ENCODE peak calls at places on chromosomes 13 and 19, in nine cellular contexts. B is aorta, A is body of pancreas, M is HCT116, F is uterus, L is GM12878, V is heart right ventricle, J is cardiac muscle cell, X is fibroblast of lung. Z is an unnamed sample.

GRCh38 chr13:111022886-111023285 is 92.2 kb upstream of the ARHGEF7 start:
- DNase-seq in B (no peak), A (no peak), M (no peak), F (no peak), L (no peak), V (no peak), J (no peak), X (no peak), Z (no peak)

GRCh38 chr13:53004605-53005004 is 24.0 kb upstream of the OLFM4 start:
- DNase-seq in B (no peak), A (no peak), M (no peak), F (no peak), L (no peak), V (no peak), J (no peak), X (no peak), Z (no peak)

GRCh38 chr13:51797664-51798488 is 6.1 kb downstream of the DHRS12 start:
- DNase-seq in B (no peak), A (peak; percentile 92), M (peak; percentile 66), F (peak; percentile 65), L (no peak), V (no peak), J (peak; percentile 64), X (peak; percentile 58), Z (no peak)

GRCh38 chr19:51389143-51389542 is 1.2 kb downstream of the C19orf84 start:
- DNase-seq in B (no peak), A (no peak), M (no peak), F (no peak), L (no peak), V (no peak), J (no peak), X (no peak), Z (no peak)

GRCh38 chr19:38135150-38135998 is 88.6 kb downstream of the DPF1 start:
- DNase-seq in B (no peak), A (no peak), M (no peak), F (no peak), L (no peak), V (no peak), J (no peak), X (peak; percentile 11), Z (no peak)

GRCh38 chr19:43498233-43498830 is 6.2 kb downstream of the PHLDB3 start:
- DNase-seq in B (no peak), A (no peak), M (no peak), F (no peak), L (no peak), V (peak; percentile 45), J (no peak), X (no peak), Z (no peak)

GRCh38 chr19:4678881-4679379 is 8.8 kb upstream of the MYDGF start:
- DNase-seq in B (no peak), A (no peak), M (peak; percentile 51), F (peak; percentile 38), L (no peak), V (no peak), J (peak; percentile 59), X (peak; percentile 33), Z (peak; percentile 42)

GRCh38 chr13:23770428-23770827 is 118.8 kb downstream of the MIPEP start:
- DNase-seq in B (no peak), A (no peak), M (no peak), F (no peak), L (no peak), V (no peak), J (no peak), X (no peak), Z (no peak)

GRCh38 chr19:18170714-18171255 is 2.8 kb upstream of the IFI30 start:
- DNase-seq in B (peak; percentile 79), A (no peak), M (no peak), F (no peak), L (peak; percentile 90), V (no peak), J (no peak), X (no peak), Z (no peak)

GRCh38 chr19:18171605-18172327 is 1.8 kb upstream of the IFI30 start:
- DNase-seq in B (peak; percentile 62), A (no peak), M (no peak), F (no peak), L (no peak), V (no peak), J (no peak), X (no peak), Z (no peak)

GRCh38 chr19:18173572-18174294 is at the start of gene IFI30:
- DNase-seq in B (peak; percentile 90), A (peak; percentile 95), M (no peak), F (peak; percentile 71), L (peak; percentile 79), V (peak; percentile 65), J (peak; percentile 58), X (no peak), Z (peak; percentile 76)

GRCh38 chr19:18173054-18173571 is 500 bp upstream of the IFI30 start:
- DNase-seq in B (peak; percentile 93), A (no peak), M (no peak), F (peak; percentile 40), L (no peak), V (no peak), J (no peak), X (no peak), Z (peak; percentile 73)

DNA sequence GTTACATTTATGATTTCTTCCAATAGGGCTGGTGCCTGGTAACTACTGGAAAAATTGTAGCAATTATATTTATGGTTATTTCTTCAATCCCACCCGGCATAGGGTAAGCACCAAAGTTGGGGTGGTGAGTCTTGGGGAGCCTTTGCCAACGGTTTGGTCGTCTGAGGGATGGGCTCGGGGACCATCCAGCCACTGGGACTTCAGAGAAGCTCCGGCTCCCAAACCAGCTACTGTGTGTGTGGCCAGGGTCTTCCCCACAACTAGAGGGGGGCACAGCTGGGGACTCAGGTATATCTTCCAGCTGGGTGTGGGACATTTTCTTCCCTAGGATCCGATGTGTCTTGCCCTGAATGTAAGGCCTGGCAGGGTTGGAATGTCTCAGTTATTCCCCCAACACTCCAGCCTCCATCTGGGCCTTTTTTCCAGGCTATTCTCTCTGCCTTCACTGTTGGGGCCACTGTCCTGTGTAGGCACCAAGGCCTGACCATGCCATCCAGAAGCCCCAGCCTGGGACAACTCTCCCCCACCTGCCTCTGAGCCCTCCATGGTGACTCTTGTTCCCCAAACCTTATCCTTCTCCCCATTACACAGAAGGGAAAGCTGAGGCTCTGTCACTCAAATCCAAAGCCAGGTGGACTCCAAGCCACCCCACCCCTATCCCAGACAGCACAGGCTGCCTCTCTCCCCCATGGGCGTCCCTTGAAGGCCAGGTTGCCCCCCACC is 1.1 kb upstream of the IFI30 start:
- DNase-seq in B (no peak), A (no peak), M (no peak), F (no peak), L (no peak), V (no peak), J (no peak), X (no peak), Z (no peak)
- H3K4me1 ChIP-seq in B (no peaks in the 10 kb centered on the region), A (peaks cover 25% of the 10 kb centered on the region), M (peaks cover 20% of the 10 kb centered on the region), F (no peaks in the 10 kb centered on the region), L (peaks cover 61% of the 10 kb centered on the region), V (peaks cover 19% of the 10 kb centered on the region), J (peaks cover 7% of the 10 kb centered on the region), X (peaks cover 4% of the 10 kb centered on the region), Z (peaks cover 2% of the 10 kb centered on the region)

GRCh38 chr13:48235100-48235813 is 2.3 kb downstream of the ITM2B start:
- DNase-seq in B (no peak), A (peak; percentile 70), M (no peak), F (no peak), L (peak; percentile 45), V (peak; percentile 37), J (peak; percentile 52), X (peak; percentile 42), Z (peak; percentile 65)

GRCh38 chr13:48234652-48235099 is 1.7 kb downstream of the ITM2B start:
- DNase-seq in B (no peak), A (no peak), M (no peak), F (no peak), L (no peak), V (no peak), J (no peak), X (no peak), Z (no peak)

GRCh38 chr13:48236528-48237353 is 3.7 kb downstream of the ITM2B start:
- DNase-seq in B (no peak), A (no peak), M (no peak), F (no peak), L (no peak), V (no peak), J (peak; percentile 9), X (peak; percentile 37), Z (no peak)

GRCh38 chr13:48233886-48234488 is 981 bp downstream of the ITM2B start:
- DNase-seq in B (no peak), A (no peak), M (no peak), F (no peak), L (peak; percentile 30), V (no peak), J (no peak), X (peak; percentile 75), Z (no peak)

GRCh38 chr13:48235814-48236135 is 2.8 kb downstream of the ITM2B start:
- DNase-seq in B (no peak), A (no peak), M (no peak), F (no peak), L (no peak), V (no peak), J (peak; percentile 6), X (no peak), Z (no peak)
- H3K4me3 ChIP-seq in B (peak overlapping the region; percentile 89), A (no peak overlapping the region), M (no peak overlapping the region), F (peak overlapping the region; percentile 98), L (no peak overlapping the region), V (peak overlapping the region; percentile 93), J (peak overlapping the region; percentile 97), X (peak overlapping the region; percentile 97), Z (peak overlapping the region; percentile 77)

GRCh38 chr19:49408816-49409440 is 14.3 kb downstream of the PTH2 start:
- DNase-seq in B (no peak), A (no peak), M (no peak), F (no peak), L (no peak), V (no peak), J (no peak), X (no peak), Z (no peak)
- H3K27ac ChIP-seq in B (no peak overlapping the region), A (no peak overlapping the region), M (no peak overlapping the region), F (no peak overlapping the region), L (peak overlapping the region; percentile 62), V (no peak overlapping the region), J (no peak overlapping the region), X (no peak overlapping the region), Z (no peak overlapping the region)

GRCh38 chr13:40631605-40632004 is 34.8 kb downstream of the FOXO1 start:
- DNase-seq in B (no peak), A (no peak), M (no peak), F (no peak), L (no peak), V (no peak), J (no peak), X (no peak), Z (no peak)

GRCh38 chr13:40639226-40639681 is 27.2 kb downstream of the FOXO1 start:
- DNase-seq in B (peak; percentile 68), A (no peak), M (no peak), F (no peak), L (no peak), V (peak; percentile 30), J (no peak), X (peak; percentile 53), Z (no peak)

GRCh38 chr13:40632915-40633314 is 33.5 kb downstream of the FOXO1 start:
- DNase-seq in B (no peak), A (no peak), M (no peak), F (no peak), L (no peak), V (no peak), J (no peak), X (no peak), Z (no peak)

GRCh38 chr13:40637644-40638043 is 28.8 kb downstream of the FOXO1 start:
- DNase-seq in B (no peak), A (no peak), M (no peak), F (no peak), L (no peak), V (no peak), J (no peak), X (no peak), Z (no peak)

DNA sequence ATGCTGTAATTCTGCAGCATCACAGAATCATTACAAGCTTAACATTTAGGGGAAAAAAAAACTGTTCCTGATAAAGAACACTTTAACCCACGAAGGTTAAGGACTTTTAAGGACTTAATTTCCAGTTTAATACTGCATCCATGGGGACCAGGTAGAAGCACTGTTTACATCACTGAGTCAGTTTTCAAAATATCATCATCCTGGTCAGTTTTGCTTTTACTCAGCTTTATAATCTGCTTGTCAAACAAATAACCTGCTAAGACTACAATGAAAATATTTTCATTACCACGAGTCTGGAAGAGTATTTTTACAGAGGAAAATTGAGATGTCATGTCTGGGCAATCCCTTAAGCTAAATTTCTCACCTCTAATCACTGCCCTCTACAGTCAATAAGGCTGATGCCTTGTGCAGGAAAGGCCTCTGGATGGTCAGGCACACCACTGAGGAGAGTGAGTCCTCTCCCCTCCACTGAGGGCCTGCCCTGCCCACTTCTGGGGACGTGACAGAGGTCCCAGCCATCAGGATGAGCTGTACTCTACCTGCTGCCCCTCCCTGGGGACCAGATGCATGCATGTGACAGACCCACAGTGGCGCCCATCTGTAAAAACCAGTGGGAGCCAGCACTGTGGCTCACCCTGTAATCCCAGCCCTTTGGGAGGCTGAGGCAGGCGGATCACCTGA is 31.0 kb downstream of the FOXO1 start:
- DNase-seq in B (no peak), A (no peak), M (no peak), F (no peak), L (no peak), V (no peak), J (no peak), X (no peak), Z (no peak)
- H3K4me1 ChIP-seq in B (peaks cover 2% of the 10 kb centered on the region), A (peaks cover 52% of the 10 kb centered on the region), M (peaks cover 8% of the 10 kb centered on the region), F (peaks cover 9% of the 10 kb centered on the region), L (peaks cover 22% of the 10 kb centered on the region), V (peaks cover 61% of the 10 kb centered on the region), J (peaks cover 11% of the 10 kb centered on the region), X (no peaks in the 10 kb centered on the region), Z (peaks cover 15% of the 10 kb centered on the region)

Z was measured in right cardiac atrium.